ENCODE peak calls at places on chromosomes 7 and 10, in five cellular contexts. M is naive thymus-derived CD4-positive, alpha-beta T cell; T is tibial nerve; S is dorsolateral prefrontal cortex; P is prostate gland. I is an unnamed sample.

GRCh38 chr7:45258533-45259226 is 101.1 kb downstream of the RAMP3 start:
- DNase-seq in T (no peak), S (no peak), M (no peak), P (no peak), I (no peak)

GRCh38 chr7:105664816-105665525 is 83.7 kb upstream of the EFCAB10 start:
- DNase-seq in T (no peak), M (no peak), S (no peak), P (no peak), I (no peak)

GRCh38 chr10:6649903-6650302 is 69.8 kb upstream of the PRKCQ start:
- DNase-seq in T (no peak), S (no peak), M (no peak), P (no peak), I (no peak)

GRCh38 chr7:373818-374705 is 84.1 kb downstream of the FOXL3 start:
- DNase-seq in M (no peak), P (no peak), T (peak), S (peak), I (no peak)

GRCh38 chr10:84076047-84076388 is 63.3 kb upstream of the GHITM start:
- DNase-seq in P (no peak), M (no peak), T (no peak), S (no peak), I (no peak)

GRCh38 chr7:148982596-148983219 is 45.6 kb downstream of the PDIA4 start:
- DNase-seq in M (no peak), T (no peak), P (no peak), S (peak), I (no peak)

GRCh38 chr7:99002146-99002826 is 124.0 kb downstream of the TRRAP start:
- DNase-seq in M (no peak), S (no peak), T (no peak), P (no peak), I (no peak)

GRCh38 chr7:5397657-5398237 is 25.9 kb downstream of the TNRC18 start:
- DNase-seq in M (no peak), T (no peak), S (no peak), P (peak), I (no peak)

GRCh38 chr10:68202965-68203358 is 29.0 kb downstream of the ATOH7 start:
- DNase-seq in S (no peak), T (no peak), M (no peak), P (no peak), I (no peak)

GRCh38 chr10:47452495-47453434 is 31.1 kb downstream of the ANXA8 start:
- DNase-seq in T (no peak), P (no peak), S (no peak), M (no peak), I (no peak)

GRCh38 chr10:103491729-103492364 is 1.7 kb upstream of the NEURL1 start:
- DNase-seq in S (no peak), T (no peak), M (no peak), P (no peak), I (peak)

GRCh38 chr10:17244712-17245365 is 16.8 kb downstream of the VIM start:
- DNase-seq in T (no peak), S (no peak), P (no peak), M (no peak), I (no peak)

GRCh38 chr10:84946984-84947383 is 618.6 kb downstream of the CCSER2 start:
- DNase-seq in M (no peak), P (no peak), T (no peak), S (no peak), I (no peak)

GRCh38 chr10:43355749-43356371 is 15.6 kb upstream of the FXYD4 start:
- DNase-seq in M (no peak), T (no peak), P (no peak), S (no peak), I (peak)

GRCh38 chr7:76318488-76319353 is 16.2 kb downstream of the HSPB1 start:
- DNase-seq in P (peak), S (no peak), M (peak), T (peak), I (no peak)

GRCh38 chr7:29228289-29229011 is 33.9 kb downstream of the CHN2 start:
- DNase-seq in P (no peak), M (no peak), T (no peak), S (no peak), I (no peak)

GRCh38 chr7:29229946-29230345 is 35.4 kb downstream of the CHN2 start:
- DNase-seq in S (no peak), T (no peak), P (no peak), M (no peak), I (no peak)

GRCh38 chr7:29230871-29231345 is 36.3 kb downstream of the CHN2 start:
- DNase-seq in T (no peak), P (no peak), M (no peak), S (no peak), I (no peak)

GRCh38 chr7:29231671-29232267 is 37.2 kb downstream of the CHN2 start:
- DNase-seq in P (no peak), T (no peak), S (no peak), M (no peak), I (no peak)

GRCh38 chr7:29229056-29229455 is 34.5 kb downstream of the CHN2 start:
- DNase-seq in S (no peak), T (no peak), P (no peak), M (no peak), I (no peak)
- H3K27ac ChIP-seq in S (no peak), T (no peak), P (no peak), M (no peak), I (no peak)

GRCh38 chr7:140899883-140900282 is 24.8 kb downstream of the BRAF start:
- DNase-seq in T (no peak), S (no peak), M (no peak), P (no peak), I (no peak)
- H3K27ac ChIP-seq in T (no peak), S (no peak), M (no peak), P (no peak), I (no peak)

GRCh38 chr10:96280859-96281258 is 9.5 kb upstream of the BLNK start:
- DNase-seq in P (no peak), M (no peak), S (no peak), T (no peak), I (no peak)
- H3K27ac ChIP-seq in P (no peak), M (no peak), S (no peak), T (no peak), I (no peak)

DNA sequence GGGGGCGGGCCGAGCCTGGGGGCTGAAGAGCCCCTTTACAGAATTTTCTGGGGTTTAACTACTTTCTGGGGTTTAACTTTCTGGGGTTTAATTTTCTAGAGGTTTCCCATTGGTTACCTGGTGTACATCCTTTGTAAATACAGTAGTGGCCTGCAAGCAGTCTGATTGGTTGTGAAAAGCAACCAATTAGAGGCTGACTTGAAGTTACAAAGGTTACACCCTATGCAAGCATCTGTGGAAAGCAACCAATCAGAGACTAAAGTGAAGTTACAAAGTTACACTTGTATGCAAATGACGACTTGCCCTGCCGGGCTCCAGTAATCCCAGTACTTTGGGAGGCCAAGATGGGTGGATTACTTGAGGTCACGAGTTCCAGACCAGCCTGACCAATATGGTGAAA is 27.4 kb downstream of the GTF2I start:
- DNase-seq in T (no peak), S (no peak), M (no peak), P (no peak), I (no peak)
- H3K27ac ChIP-seq in T (no peak), S (no peak), M (no peak), P (no peak), I (no peak)

GRCh38 chr7:94222516-94222915 is 172.2 kb upstream of the COL1A2 start:
- DNase-seq in M (no peak), S (no peak), T (no peak), P (no peak), I (no peak)

GRCh38 chr7:94228223-94228622 is 166.5 kb upstream of the COL1A2 start:
- DNase-seq in T (no peak), S (no peak), P (no peak), M (no peak), I (no peak)

GRCh38 chr7:94228678-94229077 is 166.0 kb upstream of the COL1A2 start:
- DNase-seq in S (no peak), M (no peak), T (no peak), P (no peak), I (no peak)

DNA sequence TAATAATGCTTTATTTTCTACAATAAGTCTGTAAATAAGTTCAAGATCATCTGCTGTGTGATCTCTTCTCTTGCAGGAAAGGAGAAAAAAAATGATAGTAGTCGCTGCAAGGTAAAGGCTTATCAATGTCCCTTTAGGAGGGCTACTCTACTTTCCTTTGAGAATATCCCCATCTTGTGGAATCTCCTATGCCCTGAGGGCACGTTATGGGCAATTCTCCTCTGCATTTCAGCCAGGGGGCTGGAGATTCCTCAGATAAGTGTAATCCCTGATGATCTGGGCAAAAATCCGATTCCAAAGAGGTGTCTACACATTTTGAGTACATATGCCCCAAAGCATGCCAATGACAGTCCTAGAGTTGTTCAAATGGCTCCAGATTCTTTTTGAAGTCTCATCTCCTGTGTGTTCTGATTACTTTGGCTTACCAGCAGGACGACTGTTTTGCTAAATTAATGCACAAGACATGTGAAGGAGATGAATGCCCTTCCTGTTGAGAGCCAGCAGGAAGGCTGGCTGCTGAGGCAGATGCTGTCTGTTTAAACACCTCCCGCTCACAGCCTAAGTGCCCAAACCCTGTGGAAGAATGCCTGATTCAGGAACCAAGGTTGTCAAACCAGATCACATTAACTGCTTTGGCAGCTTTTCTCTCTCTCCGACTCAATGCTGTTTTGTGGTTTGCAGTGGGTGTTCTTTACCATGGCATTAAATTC is 171.2 kb upstream of the COL1A2 start:
- DNase-seq in T (no peak), M (no peak), P (no peak), S (no peak), I (peak)
- H3K27ac ChIP-seq in T (no peak), M (no peak), P (no peak), S (no peak), I (no peak)

DNA sequence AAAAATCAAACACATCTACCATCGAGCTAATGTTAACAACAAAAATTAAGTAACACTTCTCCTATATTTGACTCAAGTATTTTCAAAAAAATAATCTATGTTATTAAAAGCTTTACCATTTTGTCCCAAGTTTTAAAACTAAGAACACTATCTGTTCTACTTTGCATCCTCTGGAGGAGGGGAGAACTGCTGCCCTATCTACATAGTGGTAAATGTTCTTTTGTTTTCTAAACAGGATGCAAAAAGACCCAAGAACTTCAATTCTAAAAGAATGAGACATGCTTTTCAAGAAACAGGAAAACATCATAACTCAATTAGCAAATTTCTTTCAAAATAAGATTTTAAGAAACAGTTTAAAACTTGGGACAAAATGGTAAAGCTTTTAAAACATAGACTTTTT is 14.8 kb downstream of the SLC26A3 start:
- DNase-seq in M (no peak), S (no peak), P (no peak), T (no peak), I (no peak)
- H3K27ac ChIP-seq in M (no peak), S (no peak), P (no peak), T (no peak), I (no peak)

I was measured in epithelial cell of prostate.